ENCODE peak calls at places on chromosomes 1 and 21, in four cellular contexts. Y, E, Q and C are unnamed samples.

GRCh38 chr1:231663211-231663792 is 36.7 kb downstream of the DISC1 start:
- DNase-seq in Y (no peak), E (no peak), Q (no peak), C (no peak)

GRCh38 chr21:45971487-45972352 is 9.8 kb upstream of the COL6A1 start:
- DNase-seq in Y (peak), E (no peak), Q (no peak), C (no peak)

GRCh38 chr1:175887981-175888428 is 144.6 kb upstream of the TNR start:
- DNase-seq in Y (peak), E (no peak), Q (peak), C (no peak)

GRCh38 chr1:244705268-244706234 is 52.6 kb downstream of the DESI2 start:
- DNase-seq in Y (peak), E (no peak), Q (no peak), C (no peak)

GRCh38 chr1:15276691-15277090 is 29.7 kb downstream of the FHAD1 start:
- DNase-seq in Y (no peak), E (no peak), Q (no peak), C (no peak)

GRCh38 chr1:184223216-184223615 is 163.6 kb upstream of the C1orf21 start:
- DNase-seq in Y (no peak), E (no peak), Q (no peak), C (no peak)

GRCh38 chr1:157042852-157043251 is 2.7 kb downstream of the ARHGEF11 start:
- DNase-seq in Y (no peak), E (no peak), Q (no peak), C (no peak)

GRCh38 chr1:41479000-41479807 is 5.3 kb downstream of the EDN2 start:
- DNase-seq in Y (peak), E (no peak), Q (no peak), C (no peak)

GRCh38 chr1:200894712-200895447 is at the start of gene INAVA:
- DNase-seq in Y (no peak), E (no peak), Q (no peak), C (no peak)

GRCh38 chr1:229947968-229948367 is 119.1 kb upstream of the GALNT2 start:
- DNase-seq in Y (no peak), E (no peak), Q (no peak), C (no peak)

GRCh38 chr1:170578356-170578755 is 46.4 kb downstream of the GORAB start:
- DNase-seq in Y (no peak), E (no peak), Q (no peak), C (no peak)

GRCh38 chr1:115409097-115409852 is 71.2 kb upstream of the NGF start:
- DNase-seq in Y (peak), E (no peak), Q (no peak), C (no peak)

GRCh38 chr1:117029690-117030089 is 28.1 kb downstream of the CD101 start:
- DNase-seq in Y (no peak), E (no peak), Q (no peak), C (no peak)

GRCh38 chr21:15422761-15423160 is 307.0 kb upstream of the USP25 start:
- DNase-seq in Y (no peak), E (no peak), Q (no peak), C (no peak)

GRCh38 chr21:28633803-28634572 is 358.7 kb downstream of the LTN1 start:
- DNase-seq in Y (peak), E (no peak), Q (no peak), C (no peak)

GRCh38 chr1:94674876-94675275 is 133.3 kb upstream of the F3 start:
- DNase-seq in Y (no peak), E (no peak), Q (no peak), C (no peak)

GRCh38 chr1:47507921-47508894 is 70.4 kb downstream of the FOXD2 start:
- DNase-seq in Y (peak), E (no peak), Q (no peak), C (no peak)

GRCh38 chr1:22808846-22809501 is 98.3 kb downstream of the EPHB2 start:
- DNase-seq in Y (peak), E (no peak), Q (no peak), C (no peak)

GRCh38 chr1:208835082-208835467 is 590.9 kb upstream of the PLXNA2 start:
- DNase-seq in Y (no peak), E (no peak), Q (no peak), C (no peak)

GRCh38 chr1:184330884-184331283 is 55.9 kb upstream of the C1orf21 start:
- DNase-seq in Y (no peak), E (no peak), Q (no peak), C (no peak)